ENCODE peak calls at places on chromosome 20, in six cellular contexts. H, G, M, U, V and D are unnamed samples.

GRCh38 chr20:46011631-46012482 is 3.1 kb downstream of the MMP9 start:
- DNase-seq in H (peak), G (peak), M (peak), U (no peak), V (peak), D (peak)

GRCh38 chr20:9889270-9889981 is 50.5 kb upstream of the PAK5 start:
- DNase-seq in H (no peak), G (peak), M (no peak), U (no peak), V (no peak), D (peak)

GRCh38 chr20:23244207-23244915 is 106.2 kb upstream of the NXT1 start:
- DNase-seq in H (no peak), G (no peak), M (no peak), U (no peak), V (no peak), D (no peak)

GRCh38 chr20:51525241-51526104 is 17.0 kb downstream of the NFATC2 start:
- DNase-seq in H (no peak), G (no peak), M (no peak), U (no peak), V (no peak), D (peak)

GRCh38 chr20:23125625-23126191 is 39.6 kb upstream of the CD93 start:
- DNase-seq in H (peak), G (no peak), M (peak), U (no peak), V (peak), D (peak)

GRCh38 chr20:37392441-37393195 is 46.7 kb downstream of the SRC start:
- DNase-seq in H (peak), G (peak), M (no peak), U (no peak), V (no peak), D (peak)

GRCh38 chr20:58109126-58109880 is 119.2 kb downstream of the ANKRD60 start:
- DNase-seq in H (peak), G (no peak), M (peak), U (no peak), V (no peak), D (no peak)

GRCh38 chr20:50843331-50844276 is 48.7 kb downstream of the BCAS4 start:
- DNase-seq in H (no peak), G (no peak), M (no peak), U (no peak), V (no peak), D (no peak)

GRCh38 chr20:29326376-29327070 is 1930.9 kb upstream of the DEFB115 start:
- DNase-seq in H (no peak), G (no peak), M (no peak), U (no peak), V (no peak), D (no peak)

GRCh38 chr20:51420111-51420510 is 122.4 kb downstream of the NFATC2 start:
- DNase-seq in H (peak), G (peak), M (peak), U (no peak), V (no peak), D (peak)

GRCh38 chr20:24722586-24722985 is 226.5 kb upstream of the CST7 start:
- DNase-seq in H (no peak), G (no peak), M (no peak), U (no peak), V (no peak), D (no peak)

GRCh38 chr20:43590036-43590391 is 723 bp upstream of the IFT52 start:
- DNase-seq in H (no peak), G (no peak), M (no peak), U (peak), V (no peak), D (no peak)

GRCh38 chr20:32446301-32447100 is 88.4 kb downstream of the ASXL1 start:
- DNase-seq in H (no peak), G (no peak), M (no peak), U (no peak), V (no peak), D (no peak)

GRCh38 chr20:59289994-59290393 is 10.4 kb upstream of the EDN3 start:
- DNase-seq in H (no peak), G (no peak), M (no peak), U (no peak), V (no peak), D (no peak)

GRCh38 chr20:54431545-54431944 is 43.8 kb upstream of the DOK5 start:
- DNase-seq in H (no peak), G (no peak), M (no peak), U (no peak), V (no peak), D (no peak)

GRCh38 chr20:33664762-33665144 is 2.0 kb upstream of the ACTL10 start:
- DNase-seq in H (no peak), G (no peak), M (no peak), U (no peak), V (peak), D (peak)

GRCh38 chr20:34708621-34709043 is 4.5 kb downstream of the TP53INP2 start:
- DNase-seq in H (peak), G (peak), M (peak), U (peak), V (peak), D (peak)

GRCh38 chr20:63740070-63740500 is 509 bp downstream of the SLC2A4RG start:
- DNase-seq in H (peak), G (peak), M (peak), U (peak), V (peak), D (peak)

GRCh38 chr20:50281831-50282591 is 91.4 kb downstream of the CEBPB start:
- DNase-seq in H (no peak), G (no peak), M (no peak), U (no peak), V (no peak), D (no peak)

GRCh38 chr20:57013221-57013620 is 253.2 kb downstream of the BMP7 start:
- DNase-seq in H (no peak), G (no peak), M (no peak), U (no peak), V (no peak), D (no peak)

GRCh38 chr20:56630506-56631317 is 1.6 kb downstream of the TFAP2C start:
- DNase-seq in H (no peak), G (no peak), M (no peak), U (peak), V (no peak), D (no peak)

GRCh38 chr20:12833861-12834260 is 174.9 kb upstream of the SPTLC3 start:
- DNase-seq in H (no peak), G (no peak), M (no peak), U (no peak), V (no peak), D (no peak)

GRCh38 chr20:12835999-12836398 is 172.8 kb upstream of the SPTLC3 start:
- DNase-seq in H (no peak), G (no peak), M (no peak), U (no peak), V (no peak), D (no peak)

GRCh38 chr20:12837646-12838045 is 171.1 kb upstream of the SPTLC3 start:
- DNase-seq in H (no peak), G (no peak), M (no peak), U (no peak), V (no peak), D (no peak)

GRCh38 chr20:12838261-12838866 is 170.4 kb upstream of the SPTLC3 start:
- DNase-seq in H (no peak), G (peak), M (no peak), U (no peak), V (no peak), D (peak)
- TF ChIP-seq CTCF in H (no peak), G (peak), M (no peak), U (peak), V (peak), D (peak)

GRCh38 chr20:3681352-3681930 is 369 bp downstream of the ADAM33 start:
- DNase-seq in H (no peak), G (no peak), M (no peak), U (no peak), V (no peak), D (no peak)
- H3K4me3 ChIP-seq in H (peak), G (no peak), M (no peak), U (no peak), V (peak), D (no peak)

DNA sequence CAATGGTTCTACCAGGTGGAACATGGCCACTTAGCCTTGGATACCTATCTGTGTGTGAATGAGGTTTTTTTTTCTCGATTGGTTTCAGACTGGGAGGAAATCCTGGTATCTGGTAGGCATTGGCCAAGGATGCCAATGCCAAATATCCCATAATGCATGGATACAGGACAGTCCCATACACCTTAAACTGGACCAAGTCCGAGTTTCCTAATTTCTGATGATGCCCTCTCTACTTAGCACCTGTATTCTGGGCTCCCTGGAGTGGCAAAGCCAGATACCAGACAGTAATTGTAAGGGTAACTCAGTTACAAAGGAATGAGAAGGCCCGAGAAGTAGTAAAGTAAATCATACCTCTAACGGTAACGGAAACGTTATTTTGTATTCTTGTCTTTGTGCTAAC is 17.9 kb downstream of the SNX5 start:
- DNase-seq in H (no peak), G (no peak), M (no peak), U (no peak), V (no peak), D (no peak)
- TF ChIP-seq CTCF in H (no peak), G (no peak), M (no peak), U (no peak), V (no peak), D (no peak)

DNA sequence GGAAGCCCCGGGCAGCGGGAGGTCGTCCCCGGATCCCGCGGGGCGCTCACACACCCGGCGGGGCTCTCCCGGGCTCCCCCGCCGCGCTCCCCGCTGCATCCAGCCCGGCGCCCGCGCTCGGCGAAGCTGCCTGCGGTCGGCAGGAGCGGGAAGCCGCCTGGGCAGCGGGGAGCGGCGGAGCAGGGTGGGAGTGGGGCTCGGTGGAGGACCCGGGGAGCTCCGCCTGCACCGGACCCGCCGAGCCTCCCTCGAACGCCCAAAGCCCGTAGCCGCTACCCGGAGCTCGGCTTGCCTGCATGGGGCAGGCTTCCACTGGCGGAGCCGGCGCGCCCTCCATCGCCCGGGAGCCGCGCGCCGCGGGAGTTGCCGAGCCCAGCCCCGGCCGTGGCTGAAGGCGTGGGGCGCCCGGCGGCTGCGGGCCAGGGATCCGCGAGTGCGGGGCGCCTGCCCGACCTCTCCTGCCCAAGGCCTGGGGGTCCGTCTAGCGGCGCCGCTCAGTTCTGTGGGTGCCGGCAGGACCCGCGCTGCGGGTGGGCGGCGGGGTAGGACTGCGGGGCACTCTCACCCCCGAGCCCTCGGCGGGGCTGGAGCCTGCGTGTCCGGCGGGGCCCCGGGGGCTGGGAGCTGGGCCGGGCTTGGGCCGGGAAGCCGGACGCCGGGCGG is 671 bp downstream of the CDH4 start:
- DNase-seq in H (no peak), G (peak), M (peak), U (peak), V (no peak), D (no peak)
- H3K4me3 ChIP-seq in H (no peak), G (peak), M (peak), U (peak), V (peak), D (no peak)

GRCh38 chr20:7937328-7937727 is 2.9 kb downstream of the HAO1 start:
- DNase-seq in H (no peak), G (no peak), M (no peak), U (no peak), V (no peak), D (no peak)
- TF ChIP-seq CTCF in H (no peak), G (no peak), M (no peak), U (no peak), V (no peak), D (no peak)